ENCODE peak calls at places on chromosome 19, in six cellular contexts. One of them, this sample, is unnamed.

GRCh38 chr19:46880440-46880839 is 19.6 kb downstream of the ARHGAP35 start:
- DNase-seq in SK-N-MC: no peak
- DNase-seq in cortex of kidney: no peak
- DNase-seq in heart left ventricle: no peak
- DNase-seq in lower leg skin: no peak
- DNase-seq in OCI-LY7: no peak
- DNase-seq in this sample: no peak

GRCh38 chr19:3328743-3329142 is 37.6 kb upstream of the NFIC start:
- DNase-seq in SK-N-MC: no peak
- DNase-seq in cortex of kidney: no peak
- DNase-seq in heart left ventricle: no peak
- DNase-seq in lower leg skin: no peak
- DNase-seq in OCI-LY7: no peak
- DNase-seq in this sample: no peak

GRCh38 chr19:11581740-11582139 is 4.3 kb upstream of the ACP5 start:
- DNase-seq in SK-N-MC: no peak
- DNase-seq in cortex of kidney: no peak
- DNase-seq in heart left ventricle: no peak
- DNase-seq in lower leg skin: no peak
- DNase-seq in OCI-LY7: peak
- DNase-seq in this sample: no peak

GRCh38 chr19:37537391-37537947 is 30.7 kb downstream of the ZNF793 start:
- DNase-seq in SK-N-MC: no peak
- DNase-seq in cortex of kidney: no peak
- DNase-seq in heart left ventricle: no peak
- DNase-seq in lower leg skin: no peak
- DNase-seq in OCI-LY7: no peak
- DNase-seq in this sample: no peak

GRCh38 chr19:55809381-55810058 is 22.3 kb downstream of the NLRP11 start:
- DNase-seq in SK-N-MC: peak
- DNase-seq in cortex of kidney: no peak
- DNase-seq in heart left ventricle: no peak
- DNase-seq in lower leg skin: no peak
- DNase-seq in OCI-LY7: peak
- DNase-seq in this sample: peak

GRCh38 chr19:1811942-1812425 is at the start of gene ATP8B3:
- DNase-seq in SK-N-MC: no peak
- DNase-seq in cortex of kidney: no peak
- DNase-seq in heart left ventricle: no peak
- DNase-seq in lower leg skin: no peak
- DNase-seq in OCI-LY7: no peak
- DNase-seq in this sample: no peak

GRCh38 chr19:33098023-33098652 is 17.2 kb downstream of the GPATCH1 start:
- DNase-seq in SK-N-MC: no peak
- DNase-seq in cortex of kidney: no peak
- DNase-seq in heart left ventricle: no peak
- DNase-seq in lower leg skin: no peak
- DNase-seq in OCI-LY7: no peak
- DNase-seq in this sample: peak

GRCh38 chr19:39124136-39124764 is 1.3 kb upstream of the PAK4 start:
- DNase-seq in SK-N-MC: no peak
- DNase-seq in cortex of kidney: no peak
- DNase-seq in heart left ventricle: no peak
- DNase-seq in lower leg skin: no peak
- DNase-seq in OCI-LY7: no peak
- DNase-seq in this sample: no peak

This sample was measured in mucosa of gallbladder.